ENCODE peak calls at places on chromosomes 1 and 21, in five cellular contexts. One of them, this sample, is unnamed.
A peak's percentile ranks its signal among the peaks of the same experiment; 100 is the strongest.

GRCh38 chr1:246875041-246876026 is 56.4 kb downstream of the AHCTF1 start:
- DNase-seq in OCI-LY7: no peak
- DNase-seq in lung: no peak
- DNase-seq in thoracic aorta: no peak
- DNase-seq in body of pancreas: no peak
- DNase-seq in this sample: no peak

GRCh38 chr1:182602945-182603645 is 1.1 kb downstream of the RGS16 start:
- DNase-seq in OCI-LY7: peak; percentile 53
- DNase-seq in lung: peak; percentile 68
- DNase-seq in thoracic aorta: no peak
- DNase-seq in body of pancreas: no peak
- DNase-seq in this sample: no peak

GRCh38 chr1:75501565-75501964 is 109.3 kb downstream of the SLC44A5 start:
- DNase-seq in OCI-LY7: no peak
- DNase-seq in lung: no peak
- DNase-seq in thoracic aorta: no peak
- DNase-seq in body of pancreas: no peak
- DNase-seq in this sample: no peak

GRCh38 chr1:104488296-104489015 is 738.8 kb downstream of the AMY1C start:
- DNase-seq in OCI-LY7: no peak
- DNase-seq in lung: no peak
- DNase-seq in thoracic aorta: no peak
- DNase-seq in body of pancreas: no peak
- DNase-seq in this sample: no peak

GRCh38 chr1:235160395-235160964 is 570 bp downstream of the RBM34 start:
- DNase-seq in OCI-LY7: peak; percentile 80
- DNase-seq in lung: no peak
- DNase-seq in thoracic aorta: no peak
- DNase-seq in body of pancreas: no peak
- DNase-seq in this sample: no peak

GRCh38 chr1:48007044-48007443 is 9.9 kb upstream of the TRABD2B start:
- DNase-seq in OCI-LY7: no peak
- DNase-seq in lung: no peak
- DNase-seq in thoracic aorta: no peak
- DNase-seq in body of pancreas: no peak
- DNase-seq in this sample: no peak

GRCh38 chr1:154941332-154941995 is 4.9 kb upstream of the PMVK start:
- DNase-seq in OCI-LY7: peak; percentile 54
- DNase-seq in lung: no peak
- DNase-seq in thoracic aorta: no peak
- DNase-seq in body of pancreas: peak; percentile 82
- DNase-seq in this sample: no peak

GRCh38 chr1:119554188-119554587 is 47.2 kb downstream of the HSD3B1 start:
- DNase-seq in OCI-LY7: no peak
- DNase-seq in lung: peak; percentile 29
- DNase-seq in thoracic aorta: no peak
- DNase-seq in body of pancreas: peak; percentile 80
- DNase-seq in this sample: peak; percentile 34

GRCh38 chr1:88204111-88204510 is 480.0 kb upstream of the PKN2 start:
- DNase-seq in OCI-LY7: no peak
- DNase-seq in lung: no peak
- DNase-seq in thoracic aorta: no peak
- DNase-seq in body of pancreas: no peak
- DNase-seq in this sample: no peak

GRCh38 chr1:204684206-204684536 is 1.4 kb downstream of the LRRN2 start:
- DNase-seq in OCI-LY7: no peak
- DNase-seq in lung: no peak
- DNase-seq in thoracic aorta: no peak
- DNase-seq in body of pancreas: no peak
- DNase-seq in this sample: no peak

GRCh38 chr1:93302078-93302477 is 43.6 kb upstream of the DR1 start:
- DNase-seq in OCI-LY7: no peak
- DNase-seq in lung: no peak
- DNase-seq in thoracic aorta: no peak
- DNase-seq in body of pancreas: no peak
- DNase-seq in this sample: no peak

GRCh38 chr1:93301131-93301530 is 44.6 kb upstream of the DR1 start:
- DNase-seq in OCI-LY7: no peak
- DNase-seq in lung: no peak
- DNase-seq in thoracic aorta: no peak
- DNase-seq in body of pancreas: no peak
- DNase-seq in this sample: no peak

GRCh38 chr1:93306920-93307319 is 38.8 kb upstream of the DR1 start:
- DNase-seq in OCI-LY7: no peak
- DNase-seq in lung: no peak
- DNase-seq in thoracic aorta: no peak
- DNase-seq in body of pancreas: no peak
- DNase-seq in this sample: no peak

GRCh38 chr1:93304716-93305138 is 41.0 kb upstream of the DR1 start:
- DNase-seq in OCI-LY7: peak; percentile 78
- DNase-seq in lung: peak; percentile 32
- DNase-seq in thoracic aorta: peak; percentile 3
- DNase-seq in body of pancreas: peak; percentile 70
- DNase-seq in this sample: peak; percentile 25
- H3K9me3 ChIP-seq in OCI-LY7: no peaks in the 10 kb centered on the region
- H3K9me3 ChIP-seq in lung: no peaks in the 10 kb centered on the region
- H3K9me3 ChIP-seq in thoracic aorta: no peaks in the 10 kb centered on the region
- H3K9me3 ChIP-seq in body of pancreas: no peaks in the 10 kb centered on the region
- H3K9me3 ChIP-seq in this sample: no peaks in the 10 kb centered on the region

DNA sequence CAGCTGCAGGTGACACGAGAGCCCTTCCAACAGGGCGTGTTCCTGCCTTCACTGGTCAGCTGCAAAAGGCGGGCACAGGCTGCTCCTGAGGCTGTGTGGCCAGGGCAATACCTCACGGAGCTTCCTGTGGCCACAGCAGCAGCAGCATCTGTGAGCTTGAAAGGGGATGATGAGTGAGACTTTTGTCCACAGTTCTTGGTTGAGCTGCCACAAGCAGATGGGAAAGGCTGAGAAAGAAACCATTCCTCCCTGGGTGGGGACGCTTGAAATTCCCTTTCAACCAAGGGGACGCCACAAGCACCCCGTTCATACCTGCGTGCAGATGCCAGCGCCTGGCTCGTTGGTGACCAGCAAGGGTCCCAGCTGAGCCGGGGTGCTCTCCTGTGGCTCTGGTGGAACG is 37.6 kb downstream of the B3GALT5 start:
- DNase-seq in OCI-LY7: no peak
- DNase-seq in lung: no peak
- DNase-seq in thoracic aorta: no peak
- DNase-seq in body of pancreas: no peak
- DNase-seq in this sample: no peak
- H3K4me1 ChIP-seq in OCI-LY7: no peaks in the 10 kb centered on the region
- H3K4me1 ChIP-seq in lung: no peaks in the 10 kb centered on the region
- H3K4me1 ChIP-seq in thoracic aorta: no peaks in the 10 kb centered on the region
- H3K4me1 ChIP-seq in body of pancreas: peaks cover 1% of the 10 kb centered on the region
- H3K4me1 ChIP-seq in this sample: no peaks in the 10 kb centered on the region

GRCh38 chr1:168206111-168206510 is 19.7 kb upstream of the SFT2D2 start:
- DNase-seq in OCI-LY7: no peak
- DNase-seq in lung: no peak
- DNase-seq in thoracic aorta: no peak
- DNase-seq in body of pancreas: no peak
- DNase-seq in this sample: no peak

GRCh38 chr1:168213349-168213748 is 12.5 kb upstream of the SFT2D2 start:
- DNase-seq in OCI-LY7: no peak
- DNase-seq in lung: no peak
- DNase-seq in thoracic aorta: no peak
- DNase-seq in body of pancreas: no peak
- DNase-seq in this sample: no peak

GRCh38 chr1:168216171-168216570 is 9.6 kb upstream of the SFT2D2 start:
- DNase-seq in OCI-LY7: no peak
- DNase-seq in lung: no peak
- DNase-seq in thoracic aorta: no peak
- DNase-seq in body of pancreas: no peak
- DNase-seq in this sample: no peak

GRCh38 chr1:168210312-168210711 is 15.5 kb upstream of the SFT2D2 start:
- DNase-seq in OCI-LY7: no peak
- DNase-seq in lung: no peak
- DNase-seq in thoracic aorta: no peak
- DNase-seq in body of pancreas: no peak
- DNase-seq in this sample: no peak
- H3K9me3 ChIP-seq in OCI-LY7: no peaks in the 10 kb centered on the region
- H3K9me3 ChIP-seq in lung: peaks cover 5% of the 10 kb centered on the region
- H3K9me3 ChIP-seq in thoracic aorta: peaks cover 8% of the 10 kb centered on the region
- H3K9me3 ChIP-seq in body of pancreas: no peaks in the 10 kb centered on the region
- H3K9me3 ChIP-seq in this sample: no peaks in the 10 kb centered on the region

GRCh38 chr1:12438349-12438924 is 179.6 kb downstream of the DHRS3 start:
- DNase-seq in OCI-LY7: no peak
- DNase-seq in lung: no peak
- DNase-seq in thoracic aorta: no peak
- DNase-seq in body of pancreas: no peak
- DNase-seq in this sample: no peak

GRCh38 chr1:12435639-12436344 is 182.2 kb downstream of the DHRS3 start:
- DNase-seq in OCI-LY7: peak; percentile 6
- DNase-seq in lung: no peak
- DNase-seq in thoracic aorta: no peak
- DNase-seq in body of pancreas: no peak
- DNase-seq in this sample: no peak

GRCh38 chr1:12436345-12436658 is 181.7 kb downstream of the DHRS3 start:
- DNase-seq in OCI-LY7: no peak
- DNase-seq in lung: no peak
- DNase-seq in thoracic aorta: no peak
- DNase-seq in body of pancreas: no peak
- DNase-seq in this sample: no peak

GRCh38 chr1:12437629-12438028 is 180.4 kb downstream of the DHRS3 start:
- DNase-seq in OCI-LY7: no peak
- DNase-seq in lung: no peak
- DNase-seq in thoracic aorta: no peak
- DNase-seq in body of pancreas: no peak
- DNase-seq in this sample: no peak

DNA sequence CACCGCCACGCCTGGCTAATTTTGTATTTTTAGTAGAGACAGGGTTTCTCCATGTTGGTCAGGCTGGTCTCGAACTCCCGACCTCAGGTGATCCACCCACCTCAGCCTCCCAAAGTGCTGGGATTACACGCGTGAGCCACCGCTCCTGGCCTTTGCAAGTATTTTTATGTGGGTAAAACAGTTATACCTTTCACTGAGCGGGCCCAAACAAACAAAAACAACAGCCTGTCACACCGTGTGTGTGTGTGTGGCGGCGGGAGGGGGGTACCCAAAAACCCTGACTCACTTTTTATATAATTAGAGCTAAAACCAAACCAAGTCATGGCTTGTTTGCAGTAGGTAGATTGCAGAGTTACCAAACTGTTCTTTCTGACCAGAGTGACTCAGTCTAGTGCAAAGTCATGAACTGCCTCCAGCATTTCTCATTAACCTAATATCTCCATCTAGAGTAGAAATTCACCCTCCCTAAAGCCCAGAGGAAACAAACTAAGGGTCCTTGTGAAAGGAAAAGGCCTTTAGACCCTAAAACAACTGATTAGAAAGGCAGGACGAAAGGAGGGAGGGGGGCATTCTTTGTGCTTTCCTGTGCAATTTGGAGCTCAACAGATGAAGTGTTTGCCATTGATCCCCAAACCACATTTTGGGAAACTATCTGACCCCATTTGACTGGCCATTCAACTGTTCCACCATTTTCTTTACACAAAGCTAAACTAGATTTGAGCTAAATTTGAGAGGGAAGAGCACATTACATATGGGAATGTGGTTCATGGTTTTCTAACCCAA is 181.0 kb downstream of the DHRS3 start:
- DNase-seq in OCI-LY7: no peak
- DNase-seq in lung: no peak
- DNase-seq in thoracic aorta: no peak
- DNase-seq in body of pancreas: no peak
- DNase-seq in this sample: no peak
- H3K4me1 ChIP-seq in OCI-LY7: peaks cover 3% of the 10 kb centered on the region
- H3K4me1 ChIP-seq in lung: peaks cover 38% of the 10 kb centered on the region
- H3K4me1 ChIP-seq in thoracic aorta: peaks cover 82% of the 10 kb centered on the region
- H3K4me1 ChIP-seq in body of pancreas: peaks cover 30% of the 10 kb centered on the region
- H3K4me1 ChIP-seq in this sample: peaks cover 35% of the 10 kb centered on the region

GRCh38 chr1:40451238-40451585 is 936 bp downstream of the ZFP69B start:
- DNase-seq in OCI-LY7: peak; percentile 61
- DNase-seq in lung: no peak
- DNase-seq in thoracic aorta: no peak
- DNase-seq in body of pancreas: no peak
- DNase-seq in this sample: no peak
- H3K9me3 ChIP-seq in OCI-LY7: peaks cover 33% of the 10 kb centered on the region
- H3K9me3 ChIP-seq in lung: peaks cover 6% of the 10 kb centered on the region
- H3K9me3 ChIP-seq in thoracic aorta: no peaks in the 10 kb centered on the region
- H3K9me3 ChIP-seq in body of pancreas: peaks cover 3% of the 10 kb centered on the region
- H3K9me3 ChIP-seq in this sample: peaks cover 25% of the 10 kb centered on the region

GRCh38 chr1:8848663-8849386 is 29.7 kb downstream of the ENO1 start:
- DNase-seq in OCI-LY7: peak; percentile 82
- DNase-seq in lung: peak; percentile 90
- DNase-seq in thoracic aorta: peak; percentile 57
- DNase-seq in body of pancreas: peak; percentile 95
- DNase-seq in this sample: peak; percentile 86

GRCh38 chr1:8845104-8846097 is 28.0 kb upstream of the RERE start:
- DNase-seq in OCI-LY7: no peak
- DNase-seq in lung: no peak
- DNase-seq in thoracic aorta: no peak
- DNase-seq in body of pancreas: no peak
- DNase-seq in this sample: no peak

GRCh38 chr1:8844421-8845063 is 27.1 kb upstream of the RERE start:
- DNase-seq in OCI-LY7: no peak
- DNase-seq in lung: no peak
- DNase-seq in thoracic aorta: no peak
- DNase-seq in body of pancreas: no peak
- DNase-seq in this sample: no peak

GRCh38 chr1:8847990-8848389 is 30.5 kb downstream of the ENO1 start:
- DNase-seq in OCI-LY7: no peak
- DNase-seq in lung: no peak
- DNase-seq in thoracic aorta: no peak
- DNase-seq in body of pancreas: peak; percentile 50
- DNase-seq in this sample: no peak

DNA sequence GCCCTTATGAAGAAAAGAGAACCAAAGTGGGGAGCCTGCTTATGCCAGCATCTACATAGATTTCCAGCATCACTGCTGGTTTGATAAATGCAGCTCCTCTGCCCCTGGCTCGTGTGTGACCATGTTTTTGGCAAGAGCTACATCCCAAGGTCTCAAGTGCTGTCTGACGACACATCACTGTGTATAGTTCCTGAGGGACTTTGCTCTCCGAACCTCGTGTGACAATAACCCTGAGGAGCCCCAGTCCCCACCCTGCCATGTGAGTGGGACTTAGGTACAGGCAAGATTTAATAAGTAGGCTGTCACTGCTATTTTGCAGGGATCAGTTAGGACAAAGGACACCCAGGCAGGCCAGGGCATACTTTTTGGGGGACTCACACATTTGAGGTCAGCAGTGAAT is 28.8 kb upstream of the RERE start:
- DNase-seq in OCI-LY7: no peak
- DNase-seq in lung: no peak
- DNase-seq in thoracic aorta: no peak
- DNase-seq in body of pancreas: no peak
- DNase-seq in this sample: no peak
- H3K4me1 ChIP-seq in OCI-LY7: peaks cover 9% of the 10 kb centered on the region
- H3K4me1 ChIP-seq in lung: peaks cover 3% of the 10 kb centered on the region
- H3K4me1 ChIP-seq in thoracic aorta: peaks cover 35% of the 10 kb centered on the region
- H3K4me1 ChIP-seq in body of pancreas: peaks cover 18% of the 10 kb centered on the region
- H3K4me1 ChIP-seq in this sample: no peaks in the 10 kb centered on the region